ENCODE peak calls at places on chromosomes 12 and 14, in eight cellular contexts. Q is HepG2, A is HCT116, U is suprapubic skin, K is stomach, Z is transverse colon, P is upper lobe of left lung, G is breast epithelium. J is an unnamed sample.

GRCh38 chr12:120725659-120726509 is at the start of gene ACADS:
- DNase-seq in Q (peak; percentile 73), A (peak; percentile 51), U (peak; percentile 92), K (peak; percentile 94), Z (peak; percentile 95), P (peak; percentile 99), G (peak; percentile 65), J (peak; percentile 88)

GRCh38 chr12:47034661-47035060 is 44.8 kb upstream of the PCED1B start:
- DNase-seq in Q (no peak), A (no peak), U (no peak), K (no peak), Z (no peak), P (no peak), G (no peak), J (no peak)

GRCh38 chr14:68931063-68931462 is 48.0 kb downstream of the ACTN1 start:
- DNase-seq in Q (no peak), A (no peak), U (no peak), K (no peak), Z (no peak), P (no peak), G (no peak), J (no peak)

GRCh38 chr12:120125792-120126634 is 9.5 kb upstream of the RAB35 start:
- DNase-seq in Q (no peak), A (no peak), U (no peak), K (no peak), Z (no peak), P (no peak), G (no peak), J (no peak)

GRCh38 chr14:69046468-69046867 is 67.4 kb upstream of the ACTN1 start:
- DNase-seq in Q (no peak), A (no peak), U (no peak), K (peak; percentile 54), Z (peak; percentile 22), P (no peak), G (peak; percentile 49), J (no peak)

GRCh38 chr14:64610049-64610746 is 60.4 kb downstream of the PPP1R36 start:
- DNase-seq in Q (no peak), A (no peak), U (no peak), K (no peak), Z (no peak), P (no peak), G (no peak), J (no peak)

GRCh38 chr12:104928036-104928770 is 29.9 kb downstream of the SLC41A2 start:
- DNase-seq in Q (no peak), A (no peak), U (no peak), K (no peak), Z (no peak), P (no peak), G (no peak), J (no peak)

GRCh38 chr12:106135781-106136180 is 3.0 kb downstream of the NUAK1 start:
- DNase-seq in Q (no peak), A (no peak), U (no peak), K (no peak), Z (no peak), P (no peak), G (no peak), J (no peak)

GRCh38 chr12:9118161-9118560 is 2.4 kb upstream of the A2M start:
- DNase-seq in Q (no peak), A (no peak), U (no peak), K (no peak), Z (no peak), P (no peak), G (peak; percentile 26), J (no peak)

GRCh38 chr12:47742253-47742825 is 16.3 kb downstream of the RAPGEF3 start:
- DNase-seq in Q (peak; percentile 19), A (peak; percentile 26), U (no peak), K (peak; percentile 70), Z (peak; percentile 79), P (no peak), G (no peak), J (no peak)

GRCh38 chr12:78441737-78442453 is 422.7 kb upstream of the SYT1 start:
- DNase-seq in Q (no peak), A (no peak), U (no peak), K (no peak), Z (no peak), P (no peak), G (no peak), J (no peak)

GRCh38 chr14:102508774-102509743 is 517 bp downstream of the ANKRD9 start:
- DNase-seq in Q (no peak), A (no peak), U (peak; percentile 86), K (peak; percentile 69), Z (peak; percentile 80), P (peak; percentile 94), G (peak; percentile 49), J (no peak)

GRCh38 chr12:33322519-33322918 is 117.1 kb downstream of the SYT10 start:
- DNase-seq in Q (no peak), A (no peak), U (no peak), K (no peak), Z (no peak), P (no peak), G (no peak), J (no peak)

DNA sequence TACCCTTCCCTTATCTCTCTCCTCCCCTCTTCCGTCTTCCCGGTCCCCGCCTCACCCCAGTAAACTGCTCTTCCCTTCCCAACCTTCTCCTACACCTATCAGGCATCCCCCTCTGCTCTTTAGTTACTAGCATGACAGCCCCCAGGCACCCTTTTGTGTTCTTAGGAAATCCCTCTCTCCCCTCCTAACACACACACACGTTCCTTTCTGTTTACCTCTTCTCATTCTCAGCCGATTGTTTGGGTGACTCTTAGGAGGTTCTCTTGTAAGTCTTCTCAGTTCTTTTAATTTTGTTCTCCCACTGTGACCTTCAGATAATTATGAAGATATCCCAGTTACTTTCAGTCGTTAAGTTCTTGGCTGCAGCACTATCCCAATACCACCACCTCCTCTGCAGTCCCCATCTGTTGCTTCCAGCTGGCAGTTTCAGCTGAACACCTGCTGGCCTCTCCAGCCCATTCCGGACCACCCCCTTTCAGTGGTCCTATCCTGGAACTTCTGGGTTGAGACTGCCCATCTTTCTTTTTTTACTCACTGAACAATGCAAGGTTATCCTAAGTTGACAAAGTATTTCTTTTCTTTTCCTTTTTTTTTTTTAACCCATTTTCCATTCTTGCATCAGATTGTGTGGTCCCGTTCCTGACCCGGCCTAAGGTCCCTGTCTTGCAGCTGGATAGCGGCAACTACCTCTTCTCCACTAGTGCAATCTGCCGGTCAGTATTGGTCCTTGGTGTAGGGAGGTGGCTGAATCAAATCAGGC is 709 bp downstream of the MARS1 start:
- DNase-seq in Q (no peak), A (no peak), U (no peak), K (no peak), Z (no peak), P (no peak), G (no peak), J (no peak)
- TF ChIP-seq POLR2A in Q (no peak), A (no peak), U (no peak), K (no peak), Z (no peak), P (no peak), G (no peak), J (no peak)

GRCh38 chr12:68686595-68687521 is at the start of gene NUP107:
- DNase-seq in Q (peak; percentile 99), A (peak; percentile 97), U (peak; percentile 100), K (peak; percentile 100), Z (peak; percentile 99), P (peak; percentile 95), G (peak; percentile 99), J (peak; percentile 97)
- TF ChIP-seq POLR2AphosphoS5 in Q (peak; percentile 76), A (peak; percentile 95), U (peak; percentile 75), K (peak; percentile 75), Z (peak; percentile 78), P (peak; percentile 88), G (peak; percentile 95), J (peak; percentile 99)

GRCh38 chr14:55611859-55612258 is 31.9 kb downstream of the KTN1 start:
- DNase-seq in Q (no peak), A (no peak), U (no peak), K (no peak), Z (no peak), P (no peak), G (no peak), J (no peak)

GRCh38 chr14:55609681-55610080 is 29.7 kb downstream of the KTN1 start:
- DNase-seq in Q (peak; percentile 13), A (no peak), U (no peak), K (no peak), Z (no peak), P (no peak), G (no peak), J (no peak)

GRCh38 chr14:55607386-55607785 is 27.4 kb downstream of the KTN1 start:
- DNase-seq in Q (no peak), A (no peak), U (no peak), K (no peak), Z (no peak), P (no peak), G (no peak), J (no peak)

GRCh38 chr14:55614304-55614703 is 34.3 kb downstream of the KTN1 start:
- DNase-seq in Q (no peak), A (no peak), U (no peak), K (no peak), Z (no peak), P (no peak), G (no peak), J (no peak)

GRCh38 chr14:55610717-55611370 is 30.8 kb downstream of the KTN1 start:
- DNase-seq in Q (no peak), A (no peak), U (no peak), K (no peak), Z (no peak), P (peak; percentile 17), G (no peak), J (no peak)
- H3K27ac ChIP-seq in Q (no peak overlapping the region), A (no peak overlapping the region), U (no peak overlapping the region), K (no peak overlapping the region), Z (no peak overlapping the region), P (no peak overlapping the region), G (no peak overlapping the region), J (no peak overlapping the region)

DNA sequence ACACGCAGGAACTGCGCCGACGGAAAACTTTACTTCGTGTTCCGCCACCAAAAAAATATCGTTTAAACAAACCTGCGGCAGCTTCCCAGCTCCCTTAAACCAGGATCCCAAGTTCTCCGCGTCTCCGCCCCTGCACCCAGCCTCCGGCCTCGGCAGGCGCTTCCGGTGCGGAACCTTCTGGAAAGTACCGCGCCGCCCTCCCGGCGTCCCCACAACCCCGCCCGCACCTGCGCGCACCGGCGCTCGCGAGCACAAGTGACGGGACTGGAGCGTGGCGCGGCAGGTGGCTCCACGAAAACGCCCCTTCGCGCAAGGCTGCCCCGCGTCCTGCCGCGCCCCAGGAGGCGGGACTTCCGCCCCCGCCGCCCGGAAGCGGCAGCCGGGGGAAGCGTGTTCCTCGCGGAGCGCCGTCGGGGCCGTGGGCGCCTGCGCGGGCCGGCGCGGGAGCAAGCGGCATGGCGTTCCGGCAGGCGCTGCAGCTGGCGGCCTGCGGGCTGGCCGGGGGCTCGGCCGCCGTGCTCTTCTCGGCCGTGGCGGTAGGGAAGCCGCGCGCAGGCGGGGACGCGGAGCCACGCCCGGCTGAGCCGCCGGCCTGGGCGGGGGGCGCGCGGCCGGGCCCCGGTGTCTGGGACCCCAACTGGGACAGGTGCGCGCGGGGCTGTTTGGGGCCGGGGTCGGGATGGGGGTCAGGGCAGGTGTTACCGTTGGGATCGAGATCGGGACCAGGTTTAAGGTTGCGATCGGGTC is at the start of gene PGAM5:
- DNase-seq in Q (peak; percentile 72), A (peak; percentile 66), U (peak; percentile 83), K (peak; percentile 93), Z (peak; percentile 93), P (peak; percentile 98), G (peak; percentile 78), J (peak; percentile 80)
- TF ChIP-seq POLR2A in Q (peak; percentile 87), A (no peak), U (peak; percentile 18), K (no peak), Z (peak; percentile 78), P (peak; percentile 30), G (no peak), J (peak; percentile 52)

GRCh38 chr14:90545431-90545830 is 148.6 kb downstream of the CALM1 start:
- DNase-seq in Q (no peak), A (no peak), U (no peak), K (no peak), Z (no peak), P (no peak), G (no peak), J (no peak)
- TF ChIP-seq POLR2AphosphoS5 in Q (no peak), A (no peak), U (no peak), K (no peak), Z (no peak), P (no peak), G (no peak), J (no peak)

J was measured in prostate gland.